ENCODE peak calls at places on chromosomes 5 and 9, in five cellular contexts. V is GM20000, J is GM12864, S is T follicular helper cell, Q is cardiac muscle cell. W is an unnamed sample.
A peak's percentile ranks its signal among the peaks of the same experiment; 100 is the strongest.

GRCh38 chr9:35910613-35911488 is 1.6 kb downstream of the SPAAR start:
- DNase-seq in V (peak; percentile 47), J (no peak), S (peak; percentile 25), Q (peak; percentile 84), W (peak; percentile 47)

GRCh38 chr5:58024151-58024550 is 435.7 kb downstream of the PLK2 start:
- DNase-seq in V (no peak), J (no peak), S (no peak), Q (no peak), W (no peak)

GRCh38 chr9:132670816-132671371 is 630 bp downstream of the GTF3C4 start:
- DNase-seq in V (peak; percentile 55), J (no peak), S (peak; percentile 56), Q (peak; percentile 33), W (peak; percentile 42)

GRCh38 chr5:180860273-180860886 is 696 bp downstream of the ZFP62 start:
- DNase-seq in V (peak; percentile 83), J (peak; percentile 70), S (peak; percentile 25), Q (no peak), W (peak; percentile 68)

GRCh38 chr5:81422671-81423070 is 28.7 kb upstream of the ACOT12 start:
- DNase-seq in V (no peak), J (no peak), S (no peak), Q (no peak), W (no peak)

GRCh38 chr9:19269582-19269981 is 39.1 kb downstream of the DENND4C start:
- DNase-seq in V (no peak), J (no peak), S (no peak), Q (no peak), W (no peak)

GRCh38 chr5:42461033-42461432 is 37.8 kb downstream of the GHR start:
- DNase-seq in V (no peak), J (no peak), S (no peak), Q (no peak), W (no peak)

GRCh38 chr5:55604611-55605067 is 69.9 kb upstream of the PLPP1 start:
- DNase-seq in V (no peak), J (no peak), S (no peak), Q (peak; percentile 66), W (no peak)

GRCh38 chr9:112094948-112095779 is 79.9 kb downstream of the SUSD1 start:
- DNase-seq in V (no peak), J (no peak), S (no peak), Q (no peak), W (no peak)

GRCh38 chr9:131474711-131475110 is 28.0 kb upstream of the POMT1 start:
- DNase-seq in V (no peak), J (no peak), S (no peak), Q (no peak), W (no peak)

GRCh38 chr9:105154723-105155191 is 89.7 kb upstream of the SLC44A1 start:
- DNase-seq in V (no peak), J (no peak), S (no peak), Q (peak; percentile 56), W (no peak)

GRCh38 chr9:91421022-91421765 is 2.4 kb downstream of the NFIL3 start:
- DNase-seq in V (peak; percentile 67), J (no peak), S (no peak), Q (peak; percentile 66), W (no peak)

GRCh38 chr5:91797581-91797980 is 414.5 kb upstream of the ARRDC3 start:
- DNase-seq in V (no peak), J (no peak), S (no peak), Q (no peak), W (no peak)

GRCh38 chr5:149735066-149735465 is 5.0 kb downstream of the PPARGC1B start:
- DNase-seq in V (no peak), J (no peak), S (no peak), Q (no peak), W (no peak)

GRCh38 chr9:136582977-136583735 is 37.3 kb upstream of the NOTCH1 start:
- DNase-seq in V (no peak), J (no peak), S (no peak), Q (no peak), W (no peak)

GRCh38 chr5:64384761-64385160 is 121.1 kb upstream of the RGS7BP start:
- DNase-seq in V (peak; percentile 7), J (no peak), S (no peak), Q (peak; percentile 16), W (peak; percentile 46)

GRCh38 chr5:135012033-135012588 is 21.9 kb downstream of the PITX1 start:
- DNase-seq in V (no peak), J (no peak), S (no peak), Q (no peak), W (no peak)

GRCh38 chr9:27282269-27282668 is 14.7 kb downstream of the EQTN start:
- DNase-seq in V (no peak), J (no peak), S (no peak), Q (no peak), W (no peak)

GRCh38 chr9:134617246-134617645 is 24.4 kb upstream of the COL5A1 start:
- DNase-seq in V (no peak), J (no peak), S (no peak), Q (no peak), W (no peak)

GRCh38 chr9:100554935-100555401 is 22.9 kb upstream of the CAVIN4 start:
- DNase-seq in V (no peak), J (no peak), S (no peak), Q (peak; percentile 25), W (no peak)

GRCh38 chr9:18499987-18500386 is 26.0 kb downstream of the ADAMTSL1 start:
- DNase-seq in V (no peak), J (no peak), S (no peak), Q (no peak), W (no peak)

GRCh38 chr5:94776167-94776566 is 157.7 kb downstream of the SLF1 start:
- DNase-seq in V (no peak), J (no peak), S (no peak), Q (no peak), W (no peak)

GRCh38 chr9:98686961-98687855 is 21.5 kb downstream of the GABBR2 start:
- DNase-seq in V (no peak), J (no peak), S (no peak), Q (no peak), W (peak; percentile 73)

GRCh38 chr9:126612329-126612812 is 1.4 kb upstream of the LMX1B start:
- DNase-seq in V (peak; percentile 59), J (no peak), S (no peak), Q (no peak), W (no peak)

GRCh38 chr5:40354171-40354570 is 325.5 kb upstream of the PTGER4 start:
- DNase-seq in V (no peak), J (no peak), S (no peak), Q (no peak), W (no peak)

GRCh38 chr5:134003957-134004625 is 684 bp downstream of the VDAC1 start:
- DNase-seq in V (peak; percentile 86), J (no peak), S (no peak), Q (peak; percentile 57), W (no peak)

GRCh38 chr9:91777437-91777836 is 172.6 kb downstream of the ROR2 start:
- DNase-seq in V (no peak), J (no peak), S (no peak), Q (peak; percentile 91), W (no peak)

GRCh38 chr5:109718216-109718615 is 28.5 kb downstream of the MAN2A1 start:
- DNase-seq in V (no peak), J (no peak), S (no peak), Q (no peak), W (no peak)

GRCh38 chr9:113931140-113931539 is 55.0 kb downstream of the ZNF618 start:
- DNase-seq in V (no peak), J (no peak), S (no peak), Q (no peak), W (no peak)

GRCh38 chr5:116970318-116970717 is 395.7 kb upstream of the SEMA6A start:
- DNase-seq in V (no peak), J (no peak), S (no peak), Q (no peak), W (no peak)